ENCODE peak calls at places on chromosomes 13 and 19, in nine cellular contexts. H is foreskin fibroblast; Y is ovary; S is tibial nerve; R is CD4-positive, alpha-beta T cell; M is cardiac muscle cell; Q is psoas muscle; X is colonic mucosa; T is GM06990. G is an unnamed sample.

GRCh38 chr13:112726018-112726767 is 36.4 kb downstream of the ATP11A start:
- DNase-seq in S (no peak), Q (no peak), M (no peak), R (no peak), T (no peak), H (no peak), Y (no peak), X (no peak), G (no peak)

GRCh38 chr13:50613356-50613831 is 230.1 kb downstream of the DLEU7 start:
- DNase-seq in M (no peak), H (peak), Q (no peak), S (no peak), T (no peak), X (no peak), R (no peak), Y (no peak), G (no peak)

GRCh38 chr13:20221772-20222171 is 10.3 kb downstream of the GJB6 start:
- DNase-seq in H (no peak), X (no peak), M (no peak), T (no peak), S (no peak), Y (no peak), R (no peak), Q (no peak), G (peak)

GRCh38 chr13:31653730-31654129 is 85.6 kb upstream of the RXFP2 start:
- DNase-seq in T (no peak), S (no peak), Q (no peak), M (no peak), X (no peak), R (no peak), H (no peak), Y (no peak), G (no peak)

GRCh38 chr13:110110783-110111182 is 196.2 kb downstream of the COL4A1 start:
- DNase-seq in H (no peak), T (no peak), R (no peak), M (no peak), Y (no peak), S (no peak), X (no peak), Q (no peak), G (no peak)

GRCh38 chr13:42732073-42732472 is 49.3 kb upstream of the FAM216B start:
- DNase-seq in X (no peak), M (no peak), S (no peak), T (no peak), H (no peak), Q (no peak), R (no peak), Y (no peak), G (no peak)

GRCh38 chr13:98549006-98549727 is 27.7 kb downstream of the STK24 start:
- DNase-seq in H (peak), R (no peak), S (no peak), T (no peak), Y (no peak), X (no peak), M (no peak), Q (no peak), G (peak)

GRCh38 chr19:47587295-47587694 is 14.3 kb upstream of the ZNF541 start:
- DNase-seq in H (peak), M (no peak), X (no peak), Y (no peak), Q (no peak), R (no peak), S (no peak), T (no peak), G (no peak)

GRCh38 chr19:45526143-45526542 is 18.9 kb downstream of the VASP start:
- DNase-seq in M (peak), R (no peak), S (no peak), Y (peak), T (no peak), X (peak), Q (peak), H (peak), G (no peak)

GRCh38 chr19:15417699-15418098 is 1.1 kb downstream of the AKAP8L start:
- DNase-seq in R (no peak), Q (no peak), H (peak), M (no peak), S (no peak), Y (no peak), X (no peak), T (no peak), G (no peak)

DNA sequence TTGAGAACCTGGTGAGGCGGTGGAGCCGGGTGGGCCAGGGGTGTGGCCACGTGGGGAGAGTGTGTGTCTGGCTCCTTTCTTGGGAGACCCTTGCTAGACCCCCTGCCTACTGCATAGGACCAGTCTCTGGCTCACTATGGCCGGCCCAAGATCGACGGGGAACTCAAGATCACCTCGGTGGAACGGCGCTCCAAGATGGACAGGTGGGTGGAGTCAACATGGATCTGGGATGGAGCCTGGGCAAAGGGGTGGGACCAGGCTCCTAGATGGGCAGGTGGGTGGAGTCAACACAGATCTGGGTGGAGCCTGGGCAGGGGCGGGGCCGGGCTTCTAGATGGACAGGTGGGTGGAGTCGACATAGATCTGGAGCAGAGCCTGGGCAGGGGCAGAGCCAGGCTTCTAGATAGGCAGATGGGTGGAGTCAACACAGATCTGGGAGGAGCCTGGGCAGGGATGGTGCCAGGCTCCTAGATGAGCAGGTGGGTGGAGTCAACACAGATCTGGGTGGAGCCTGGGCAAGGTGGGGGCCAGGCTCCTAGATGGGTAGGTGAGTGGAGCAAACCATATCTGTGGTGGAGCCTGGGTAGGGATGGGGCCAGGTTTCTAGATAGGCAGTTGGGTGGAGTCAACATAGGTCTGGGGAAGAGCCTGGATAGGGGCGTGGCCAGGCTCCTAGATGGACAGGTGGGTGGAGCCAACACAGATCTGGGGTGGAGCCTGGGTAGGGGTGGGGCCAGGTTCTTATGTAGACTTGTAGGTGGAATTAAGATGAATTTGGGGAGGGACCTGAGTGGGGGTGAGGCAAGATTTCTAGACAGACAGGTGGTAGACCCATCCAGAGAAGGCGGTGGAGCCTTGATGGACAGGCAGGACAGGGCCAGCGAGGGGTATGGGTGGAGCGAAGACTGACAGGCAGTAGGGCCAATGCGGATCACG is 56.5 kb downstream of the VAV1 start:
- DNase-seq in M (no peak), R (peak), Q (no peak), H (no peak), S (no peak), T (peak), Y (no peak), X (no peak), G (no peak)
- TF ChIP-seq CTCF in M (no peak), R (no peak), Q (no peak), H (no peak), S (no peak), T (no peak), Y (no peak), X (no peak), G (no peak)

DNA sequence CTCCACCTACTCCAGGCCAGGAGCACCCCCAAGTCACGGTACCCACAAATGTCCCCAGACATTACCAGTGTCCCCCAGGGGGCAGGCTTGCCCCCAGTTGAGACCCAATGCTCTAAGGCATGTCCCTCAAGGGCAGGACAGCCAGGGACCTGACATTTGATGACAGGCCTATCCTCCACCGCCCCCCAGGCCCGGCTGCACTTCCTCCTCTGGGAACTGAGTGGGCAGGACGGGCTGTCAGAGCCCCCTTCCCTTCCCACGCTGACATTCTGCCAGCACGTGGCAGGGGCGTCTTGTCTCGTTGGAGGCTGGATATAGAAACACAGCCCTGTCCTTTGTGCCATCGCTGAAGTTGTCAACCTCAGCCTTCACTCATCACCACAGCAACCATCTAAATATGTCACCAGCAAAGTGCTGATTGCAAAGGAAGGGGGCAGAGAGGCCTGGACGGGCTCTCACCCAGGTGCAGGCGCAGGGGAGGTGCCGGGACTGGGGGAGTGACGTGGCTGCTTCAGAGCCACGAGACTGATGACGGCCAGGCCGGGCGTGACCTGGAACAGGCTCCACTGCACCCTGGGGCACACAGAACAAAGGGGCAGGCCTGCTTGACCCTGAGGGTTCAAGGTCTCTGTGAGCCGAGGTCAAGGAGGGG is 38.4 kb downstream of the GNG7 start:
- DNase-seq in S (no peak), T (peak), R (no peak), H (no peak), X (no peak), Y (no peak), Q (no peak), M (peak), G (no peak)
- TF ChIP-seq CTCF in S (no peak), T (peak), R (no peak), H (peak), X (no peak), Y (no peak), Q (no peak), M (no peak), G (peak)

DNA sequence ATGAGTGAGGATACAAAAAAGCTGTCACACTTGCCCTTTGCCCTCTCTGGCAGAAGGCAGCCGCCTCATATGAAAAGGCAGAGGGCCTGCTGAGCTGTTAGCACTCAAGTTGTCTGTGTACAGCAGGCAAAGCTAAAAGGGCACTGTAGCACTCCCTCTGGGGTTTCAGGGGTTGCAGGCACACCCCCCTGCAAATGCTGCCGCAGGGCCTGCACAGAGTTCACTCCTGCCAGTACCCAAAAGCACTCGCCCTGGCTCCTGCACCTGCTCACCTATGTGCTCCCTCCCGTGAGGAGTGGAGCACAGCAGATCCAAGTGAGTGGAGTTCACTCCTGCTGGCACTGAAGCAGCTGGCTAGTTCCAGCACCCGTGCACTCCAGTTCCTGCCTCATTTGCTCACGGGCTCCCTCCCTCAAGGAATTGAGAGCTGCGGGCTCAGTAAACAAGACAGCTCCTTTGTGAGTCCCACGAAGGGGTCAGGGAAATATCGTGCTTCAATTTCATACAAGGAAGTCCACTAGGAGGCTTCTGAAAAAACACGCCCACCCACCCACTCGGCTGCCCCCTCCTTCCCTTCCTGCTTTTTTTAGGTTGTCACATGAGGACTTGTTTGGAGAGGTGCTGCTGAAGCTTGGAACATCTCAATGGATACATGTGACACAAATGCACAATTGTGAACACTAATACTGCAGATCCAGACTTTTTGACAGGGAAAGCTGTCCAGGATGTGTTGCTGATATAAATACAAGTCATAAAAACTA is 9.9 kb upstream of the RCBTB2 start:
- DNase-seq in Y (peak), R (no peak), M (peak), H (peak), Q (peak), X (peak), T (peak), S (no peak), G (no peak)
- TF ChIP-seq CTCF in Y (no peak), R (no peak), M (peak), H (no peak), Q (peak), X (no peak), T (no peak), S (no peak), G (no peak)

GRCh38 chr13:101433895-101434294 is 17.6 kb upstream of the NALCN start:
- DNase-seq in H (no peak), M (no peak), S (no peak), X (no peak), R (no peak), Y (no peak), Q (no peak), T (no peak), G (no peak)
- TF ChIP-seq CTCF in H (no peak), M (no peak), S (no peak), X (no peak), R (no peak), Y (no peak), Q (no peak), T (no peak), G (no peak)

DNA sequence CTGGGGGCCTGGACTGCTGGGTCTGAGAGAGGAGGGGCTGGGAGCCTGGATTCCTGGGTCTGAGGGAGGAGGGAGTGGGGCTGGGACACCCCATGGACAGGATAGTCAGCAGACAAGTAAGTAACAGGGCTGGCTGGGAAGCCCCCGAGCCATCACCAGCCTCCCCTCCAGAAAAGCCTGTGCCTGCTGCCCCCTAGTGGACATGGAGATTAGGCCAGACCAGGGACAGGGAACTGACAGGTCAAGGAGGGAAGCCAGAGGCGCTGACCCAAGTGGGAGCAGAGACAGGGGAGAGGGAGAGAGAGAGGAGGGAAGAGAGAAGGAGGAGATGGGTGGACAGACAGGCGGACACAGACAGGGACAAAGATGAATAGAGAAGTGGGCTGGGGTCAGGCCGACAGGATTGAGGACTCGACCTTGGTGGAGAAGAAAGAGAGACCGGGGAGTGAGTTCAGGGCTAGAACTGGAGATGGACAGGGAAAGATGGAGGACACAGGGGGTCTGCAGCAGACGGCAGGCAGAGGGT is 6.7 kb upstream of the ERFL start:
- DNase-seq in Q (peak), T (no peak), S (peak), Y (peak), X (peak), M (peak), R (peak), H (peak), G (no peak)
- TF ChIP-seq CTCF in Q (peak), T (peak), S (peak), Y (peak), X (peak), M (peak), R (peak), H (peak), G (peak)

GRCh38 chr13:95536629-95537241 is 15.8 kb upstream of the CLDN10 start:
- DNase-seq in Y (no peak), X (no peak), T (no peak), Q (no peak), S (no peak), H (peak), R (no peak), M (peak), G (peak)

GRCh38 chr13:95527955-95528354 is 24.6 kb upstream of the CLDN10 start:
- DNase-seq in Y (no peak), R (no peak), T (no peak), H (no peak), M (no peak), X (no peak), S (no peak), Q (no peak), G (no peak)

GRCh38 chr13:95535243-95535642 is 17.3 kb upstream of the CLDN10 start:
- DNase-seq in M (no peak), H (peak), R (no peak), S (no peak), Q (no peak), X (no peak), Y (no peak), T (no peak), G (peak)

GRCh38 chr13:95530178-95530577 is 22.3 kb upstream of the CLDN10 start:
- DNase-seq in X (no peak), R (no peak), Y (no peak), Q (peak), T (no peak), S (no peak), M (no peak), H (peak), G (peak)

DNA sequence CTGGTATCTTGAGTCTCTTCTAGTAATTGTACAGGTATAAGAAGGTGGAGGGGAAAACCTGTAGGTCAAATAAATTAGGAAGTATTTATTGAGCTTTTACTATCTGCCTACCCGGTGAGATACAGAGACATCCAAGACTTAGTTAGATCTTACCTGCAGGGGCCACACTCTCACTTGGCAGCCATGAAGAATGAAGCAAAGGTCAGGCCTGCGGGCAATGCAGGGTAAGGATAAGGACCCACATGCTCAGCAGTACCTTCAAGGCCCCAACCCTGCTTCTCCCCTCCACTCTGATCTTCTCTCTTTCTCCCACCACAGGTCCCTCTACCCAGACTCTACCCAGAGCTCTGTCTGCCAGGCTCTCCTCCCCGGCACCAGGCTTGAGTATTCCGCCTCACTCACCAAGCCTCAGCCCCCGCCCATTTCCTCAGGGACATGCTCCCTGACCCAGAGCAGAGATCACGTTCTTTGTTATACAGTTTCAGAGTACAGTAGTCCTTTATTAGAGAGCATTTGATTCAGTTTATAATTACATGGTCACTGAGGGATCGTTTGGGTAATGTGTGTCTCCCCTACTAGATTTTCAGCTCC is 18.9 kb upstream of the CLDN10 start:
- DNase-seq in S (no peak), H (no peak), X (peak), R (no peak), Q (no peak), M (no peak), T (no peak), Y (no peak), G (no peak)
- TF ChIP-seq CTCF in S (no peak), H (no peak), X (no peak), R (no peak), Q (no peak), M (no peak), T (no peak), Y (no peak), G (no peak)